ENCODE peak calls at places on chromosomes 3 and 15, in eight cellular contexts. J, P, C, Q, G, K, N and F are unnamed samples.
A peak's percentile ranks its signal among the peaks of the same experiment; 100 is the strongest.

GRCh38 chr3:69867941-69868505 is 128.8 kb downstream of the MITF start:
- DNase-seq in J (no peak), P (no peak), C (no peak), Q (no peak), G (no peak), K (peak; percentile 61), N (no peak), F (no peak)

GRCh38 chr3:37905987-37906674 is 44.5 kb downstream of the CTDSPL start:
- DNase-seq in J (no peak), P (no peak), C (peak; percentile 50), Q (no peak), G (peak; percentile 72), K (peak; percentile 65), N (no peak), F (no peak)

GRCh38 chr3:73786346-73786807 is 161.6 kb upstream of the PDZRN3 start:
- DNase-seq in J (no peak), P (no peak), C (peak; percentile 47), Q (no peak), G (peak; percentile 75), K (peak; percentile 97), N (peak; percentile 19), F (no peak)

GRCh38 chr15:59825926-59826325 is 136.8 kb upstream of the BNIP2 start:
- DNase-seq in J (no peak), P (no peak), C (no peak), Q (no peak), G (no peak), K (no peak), N (no peak), F (no peak)

GRCh38 chr3:165839296-165840076 is 2.3 kb upstream of the BCHE start:
- DNase-seq in J (no peak), P (no peak), C (no peak), Q (no peak), G (no peak), K (no peak), N (no peak), F (no peak)

GRCh38 chr3:143897558-143898305 is 49.5 kb upstream of the SLC9A9 start:
- DNase-seq in J (no peak), P (no peak), C (no peak), Q (no peak), G (peak; percentile 92), K (peak; percentile 49), N (no peak), F (no peak)

GRCh38 chr3:31562525-31562924 is 29.8 kb downstream of the STT3B start:
- DNase-seq in J (peak; percentile 50), P (no peak), C (no peak), Q (peak; percentile 12), G (no peak), K (no peak), N (no peak), F (peak; percentile 88)

GRCh38 chr3:28700728-28701127 is 352.1 kb upstream of the AZI2 start:
- DNase-seq in J (no peak), P (no peak), C (no peak), Q (no peak), G (no peak), K (no peak), N (no peak), F (no peak)

GRCh38 chr15:49155834-49156627 is 632 bp upstream of the COPS2 start:
- DNase-seq in J (no peak), P (no peak), C (peak; percentile 33), Q (no peak), G (peak; percentile 44), K (peak; percentile 25), N (no peak), F (peak; percentile 29)

GRCh38 chr3:114242947-114243346 is 5.6 kb upstream of the ZNF80 start:
- DNase-seq in J (no peak), P (no peak), C (no peak), Q (no peak), G (no peak), K (no peak), N (no peak), F (no peak)

GRCh38 chr3:187587012-187587544 is 83.1 kb downstream of the SST start:
- DNase-seq in J (no peak), P (no peak), C (no peak), Q (no peak), G (no peak), K (no peak), N (no peak), F (no peak)

GRCh38 chr3:44647771-44648170 is 761 bp upstream of the ZNF35 start:
- DNase-seq in J (no peak), P (no peak), C (no peak), Q (no peak), G (no peak), K (no peak), N (no peak), F (no peak)

GRCh38 chr3:44643024-44643423 is 5.5 kb upstream of the ZNF35 start:
- DNase-seq in J (no peak), P (no peak), C (no peak), Q (no peak), G (no peak), K (no peak), N (no peak), F (no peak)

DNA sequence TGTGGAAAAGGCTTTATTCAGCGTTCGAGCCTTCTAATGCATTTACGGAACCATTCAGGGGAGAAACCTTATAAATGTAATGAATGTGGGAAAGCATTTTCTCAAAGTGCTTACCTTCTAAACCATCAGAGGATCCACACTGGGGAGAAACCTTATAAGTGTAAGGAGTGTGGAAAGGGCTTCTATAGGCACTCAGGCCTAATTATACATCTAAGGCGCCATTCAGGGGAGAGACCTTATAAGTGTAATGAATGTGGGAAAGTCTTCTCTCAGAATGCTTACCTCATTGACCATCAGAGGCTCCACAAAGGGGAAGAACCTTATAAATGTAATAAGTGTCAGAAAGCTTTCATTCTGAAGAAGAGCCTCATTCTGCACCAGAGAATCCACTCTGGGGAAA is 6.2 kb upstream of the ZNF35 start:
- DNase-seq in J (no peak), P (no peak), C (no peak), Q (no peak), G (no peak), K (no peak), N (no peak), F (no peak)
- H3K9me3 ChIP-seq in J (peaks cover 40% of the 10 kb centered on the region), P (peaks cover 83% of the 10 kb centered on the region), C (no peaks in the 10 kb centered on the region), Q (peaks cover 89% of the 10 kb centered on the region), G (peaks cover 3% of the 10 kb centered on the region), K (peaks cover 38% of the 10 kb centered on the region), N (peaks cover 58% of the 10 kb centered on the region), F (peaks cover 27% of the 10 kb centered on the region)

DNA sequence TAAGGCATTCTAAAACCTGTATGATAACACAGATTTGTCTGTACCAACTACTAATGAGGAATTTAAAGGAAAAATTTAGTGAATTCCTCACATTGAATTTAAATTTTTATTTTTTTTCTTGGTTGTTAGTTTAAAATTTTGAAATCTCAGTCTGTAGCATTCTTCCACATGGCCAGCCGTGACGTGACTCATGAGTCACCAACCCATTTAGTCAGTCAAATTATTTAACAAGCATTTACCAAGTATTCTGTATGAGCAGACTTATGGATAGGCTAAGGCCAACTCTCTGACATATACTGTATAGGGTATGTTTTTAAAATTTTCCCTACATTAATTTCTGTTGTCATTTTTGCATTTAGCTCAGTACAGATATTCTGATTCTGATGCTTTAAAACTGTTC is 112.9 kb downstream of the CNTN4 start:
- DNase-seq in J (no peak), P (no peak), C (no peak), Q (no peak), G (no peak), K (no peak), N (no peak), F (no peak)
- H3K9me3 ChIP-seq in J (no peaks in the 10 kb centered on the region), P (no peaks in the 10 kb centered on the region), C (no peaks in the 10 kb centered on the region), Q (no peaks in the 10 kb centered on the region), G (no peaks in the 10 kb centered on the region), K (peaks cover 3% of the 10 kb centered on the region), N (no peaks in the 10 kb centered on the region), F (no peaks in the 10 kb centered on the region)

GRCh38 chr3:26353052-26353451 is 269.5 kb upstream of the LRRC3B start:
- DNase-seq in J (no peak), P (no peak), C (no peak), Q (no peak), G (no peak), K (no peak), N (no peak), F (no peak)

GRCh38 chr3:26345613-26346012 is 277.0 kb upstream of the LRRC3B start:
- DNase-seq in J (no peak), P (no peak), C (no peak), Q (no peak), G (no peak), K (no peak), N (no peak), F (peak; percentile 44)

GRCh38 chr3:26346497-26346896 is 276.1 kb upstream of the LRRC3B start:
- DNase-seq in J (no peak), P (no peak), C (no peak), Q (no peak), G (no peak), K (no peak), N (no peak), F (no peak)

GRCh38 chr3:26347150-26347549 is 275.4 kb upstream of the LRRC3B start:
- DNase-seq in J (no peak), P (no peak), C (no peak), Q (no peak), G (no peak), K (no peak), N (no peak), F (no peak)

GRCh38 chr3:26350853-26351252 is 271.7 kb upstream of the LRRC3B start:
- DNase-seq in J (no peak), P (no peak), C (no peak), Q (no peak), G (no peak), K (no peak), N (no peak), F (no peak)
- H3K9me3 ChIP-seq in J (no peaks in the 10 kb centered on the region), P (peaks cover 63% of the 10 kb centered on the region), C (no peaks in the 10 kb centered on the region), Q (peaks cover 29% of the 10 kb centered on the region), G (no peaks in the 10 kb centered on the region), K (peaks cover 14% of the 10 kb centered on the region), N (no peaks in the 10 kb centered on the region), F (no peaks in the 10 kb centered on the region)

GRCh38 chr3:11407644-11408043 is 135.4 kb downstream of the ATG7 start:
- DNase-seq in J (no peak), P (no peak), C (no peak), Q (no peak), G (no peak), K (no peak), N (no peak), F (no peak)
- H3K9me3 ChIP-seq in J (no peaks in the 10 kb centered on the region), P (peaks cover 15% of the 10 kb centered on the region), C (no peaks in the 10 kb centered on the region), Q (peaks cover 25% of the 10 kb centered on the region), G (no peaks in the 10 kb centered on the region), K (peaks cover 7% of the 10 kb centered on the region), N (no peaks in the 10 kb centered on the region), F (no peaks in the 10 kb centered on the region)